ENCODE peak calls at places on chromosome 2, in eight cellular contexts. P is right cardiac atrium; V is psoas muscle; R is Karpas-422; F is spleen; C is tibial nerve; L is CD8-positive, alpha-beta memory T cell; K is K562. Z is an unnamed sample. For H3K4me1, the result is how much of the 10 kb centered on the place peaks cover.

GRCh38 chr2:88854528-88854927 is 163.1 kb downstream of the RPIA start:
- DNase-seq in P (no peak), V (no peak), R (peak), F (no peak), C (no peak), L (no peak), K (no peak), Z (no peak)

GRCh38 chr2:157325786-157326185 is at the start of gene ERMN:
- DNase-seq in P (no peak), V (no peak), R (no peak), F (no peak), C (no peak), L (no peak), K (no peak), Z (no peak)

GRCh38 chr2:187580462-187581124 is 26.4 kb upstream of the TFPI start:
- DNase-seq in P (no peak), V (no peak), R (peak), F (no peak), C (no peak), L (no peak), K (peak), Z (no peak)

GRCh38 chr2:160209457-160209856 is 9.4 kb upstream of the ITGB6 start:
- DNase-seq in P (no peak), V (no peak), R (no peak), F (no peak), C (no peak), L (no peak), K (no peak), Z (no peak)

GRCh38 chr2:175002547-175003274 is 2.5 kb downstream of the CHN1 start:
- DNase-seq in P (no peak), V (no peak), R (no peak), F (no peak), C (no peak), L (no peak), K (no peak), Z (no peak)

GRCh38 chr2:86622878-86623548 is 652 bp downstream of the RNF103 start:
- DNase-seq in P (peak), V (peak), R (peak), F (peak), C (peak), L (peak), K (peak), Z (no peak)

GRCh38 chr2:234293973-234294372 is 202.9 kb downstream of the ARL4C start:
- DNase-seq in P (no peak), V (no peak), R (no peak), F (no peak), C (no peak), L (no peak), K (no peak), Z (no peak)

GRCh38 chr2:113131343-113131933 is 4.0 kb downstream of the IL1RN start:
- DNase-seq in P (no peak), V (no peak), R (no peak), F (no peak), C (no peak), L (no peak), K (no peak), Z (no peak)

GRCh38 chr2:218995972-218996644 is 2.9 kb upstream of the CRYBA2 start:
- DNase-seq in P (peak), V (peak), R (peak), F (peak), C (peak), L (peak), K (peak), Z (no peak)
- H3K4me3 ChIP-seq in P (peak), V (peak), R (no peak), F (peak), C (no peak), L (no peak), K (peak), Z (peak)

GRCh38 chr2:47655563-47655880 is 127.4 kb upstream of the MSH6 start:
- DNase-seq in P (no peak), V (no peak), R (peak), F (no peak), C (no peak), L (no peak), K (no peak), Z (no peak)
- H3K4me1 ChIP-seq in P (under half), V (under half), R (half or more), F (under half), C (under half), L (under half), K (under half), Z (under half)

GRCh38 chr2:27932396-27932795 is 41.9 kb downstream of the BABAM2 start:
- DNase-seq in P (no peak), V (no peak), R (no peak), F (no peak), C (no peak), L (no peak), K (no peak), Z (no peak)
- H3K4me3 ChIP-seq in P (no peak), V (no peak), R (no peak), F (no peak), C (no peak), L (no peak), K (no peak), Z (no peak)

GRCh38 chr2:238776003-238776640 is 71.8 kb upstream of the TWIST2 start:
- DNase-seq in P (no peak), V (no peak), R (peak), F (no peak), C (no peak), L (no peak), K (no peak), Z (no peak)

GRCh38 chr2:238773472-238773871 is 74.4 kb upstream of the TWIST2 start:
- DNase-seq in P (no peak), V (no peak), R (peak), F (no peak), C (no peak), L (no peak), K (no peak), Z (no peak)

GRCh38 chr2:238774980-238775509 is 72.8 kb upstream of the TWIST2 start:
- DNase-seq in P (no peak), V (no peak), R (peak), F (no peak), C (no peak), L (no peak), K (no peak), Z (no peak)

GRCh38 chr2:238775591-238775990 is 72.3 kb upstream of the TWIST2 start:
- DNase-seq in P (no peak), V (no peak), R (peak), F (no peak), C (no peak), L (no peak), K (no peak), Z (no peak)

GRCh38 chr2:238777369-238778067 is 70.4 kb upstream of the TWIST2 start:
- DNase-seq in P (no peak), V (no peak), R (peak), F (no peak), C (no peak), L (no peak), K (no peak), Z (no peak)
- H3K4me1 ChIP-seq in P (under half), V (under half), R (under half), F (under half), C (under half), L (under half), K (under half), Z (under half)

DNA sequence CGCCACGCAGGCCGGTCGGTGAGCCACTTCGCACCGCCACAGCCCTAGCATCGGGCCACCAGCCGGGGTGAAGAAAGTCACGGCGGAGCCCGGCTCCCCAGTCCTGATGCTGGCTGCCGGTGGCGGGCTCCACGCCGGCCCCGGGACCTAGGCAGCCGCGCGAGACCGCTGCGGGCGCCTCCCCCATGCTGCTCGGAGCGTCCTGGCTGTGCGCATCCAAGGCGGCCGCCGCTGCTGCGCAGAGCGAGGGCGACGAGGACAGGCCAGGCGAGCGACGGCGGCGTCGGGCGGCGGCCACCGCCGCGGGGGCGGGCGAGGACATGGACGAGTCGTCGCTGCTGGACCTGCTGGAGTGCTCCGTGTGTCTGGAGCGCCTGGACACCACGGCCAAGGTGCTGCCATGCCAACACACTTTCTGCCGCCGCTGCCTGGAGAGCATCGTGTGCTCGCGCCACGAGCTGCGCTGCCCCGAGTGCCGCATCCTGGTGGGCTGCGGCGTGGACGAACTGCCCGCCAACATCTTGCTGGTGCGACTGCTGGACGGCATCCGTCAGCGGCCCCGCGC is 433 bp downstream of the SH3RF3 start:
- DNase-seq in P (peak), V (peak), R (no peak), F (peak), C (no peak), L (no peak), K (no peak), Z (no peak)
- H3K4me3 ChIP-seq in P (peak), V (peak), R (no peak), F (peak), C (peak), L (no peak), K (no peak), Z (peak)

GRCh38 chr2:127683056-127683455 is 7.7 kb upstream of the LIMS2 start:
- DNase-seq in P (no peak), V (no peak), R (no peak), F (no peak), C (no peak), L (no peak), K (no peak), Z (no peak)

GRCh38 chr2:127685410-127686110 is 10.2 kb upstream of the LIMS2 start:
- DNase-seq in P (no peak), V (no peak), R (no peak), F (no peak), C (no peak), L (no peak), K (no peak), Z (no peak)

GRCh38 chr2:127681288-127681771 is 6.0 kb upstream of the LIMS2 start:
- DNase-seq in P (peak), V (peak), R (no peak), F (peak), C (no peak), L (no peak), K (no peak), Z (no peak)

GRCh38 chr2:127681976-127682857 is 6.9 kb upstream of the LIMS2 start:
- DNase-seq in P (no peak), V (no peak), R (no peak), F (no peak), C (no peak), L (no peak), K (no peak), Z (no peak)

GRCh38 chr2:127683766-127684165 is 8.4 kb upstream of the LIMS2 start:
- DNase-seq in P (no peak), V (no peak), R (no peak), F (no peak), C (no peak), L (no peak), K (no peak), Z (no peak)
- H3K4me1 ChIP-seq in P (under half), V (under half), R (under half), F (under half), C (under half), L (under half), K (under half), Z (under half)

GRCh38 chr2:64649626-64650025 is 4.1 kb downstream of the SERTAD2 start:
- DNase-seq in P (peak), V (no peak), R (peak), F (no peak), C (no peak), L (no peak), K (peak), Z (no peak)
- H3K4me3 ChIP-seq in P (no peak), V (peak), R (peak), F (peak), C (no peak), L (peak), K (peak), Z (no peak)

Z was measured in iPS DF 6.9.